ENCODE peak calls at places on chromosomes 4 and X, in five cellular contexts. J is stimulated activated CD4-positive, alpha-beta T cell treated with anti-CD3 and anti-CD28 coated beads, Interleukin-1b, Interleukin-23, amount 100 ng/mL, for 48 hours; G is transverse colon; B is AG09309; H is MG63. C is an unnamed sample.

GRCh38 chrX:7088968-7089615 is 58.4 kb upstream of the STS start:
- DNase-seq in J (peak), G (no peak), B (no peak), H (no peak), C (no peak)

GRCh38 chrX:106608016-106608415 is 3.8 kb upstream of the RADX start:
- DNase-seq in J (peak), G (no peak), B (no peak), H (no peak), C (no peak)

GRCh38 chr4:92359481-92359880 is 55.7 kb downstream of the GRID2 start:
- DNase-seq in J (no peak), G (no peak), B (no peak), H (no peak), C (no peak)

GRCh38 chrX:63434665-63435064 is 83.5 kb upstream of the SPIN4 start:
- DNase-seq in J (no peak), G (peak), B (no peak), H (no peak), C (no peak)

GRCh38 chr4:54941994-54942552 is 183.3 kb downstream of the KDR start:
- DNase-seq in J (peak), G (no peak), B (no peak), H (no peak), C (no peak)

GRCh38 chr4:118773082-118773792 is 62.7 kb downstream of the SEC24D start:
- DNase-seq in J (no peak), G (no peak), B (no peak), H (no peak), C (no peak)

GRCh38 chrX:63855896-63856295 is 70.9 kb upstream of the ARHGEF9 start:
- DNase-seq in J (no peak), G (no peak), B (peak), H (peak), C (no peak)

GRCh38 chrX:21126661-21127060 is 247.6 kb upstream of the CNKSR2 start:
- DNase-seq in J (no peak), G (no peak), B (no peak), H (no peak), C (no peak)

GRCh38 chrX:118973389-118974087 is 880 bp upstream of the LONRF3 start:
- DNase-seq in J (no peak), G (peak), B (no peak), H (peak), C (no peak)

GRCh38 chrX:67893931-67894330 is 350.1 kb downstream of the AR start:
- DNase-seq in J (no peak), G (no peak), B (no peak), H (no peak), C (no peak)

GRCh38 chrX:12988797-12989196 is 13.9 kb downstream of the TMSB4X start:
- DNase-seq in J (no peak), G (no peak), B (no peak), H (no peak), C (no peak)

GRCh38 chrX:103628386-103629290 is at the start of gene TCEAL1:
- DNase-seq in J (peak), G (peak), B (no peak), H (peak), C (no peak)

GRCh38 chrX:7132335-7133035 is 15.0 kb upstream of the STS start:
- DNase-seq in J (no peak), G (peak), B (peak), H (peak), C (peak)

GRCh38 chr4:39976945-39977488 is 694 bp downstream of the PDS5A start:
- DNase-seq in J (peak), G (peak), B (no peak), H (peak), C (peak)

GRCh38 chr4:15811703-15812325 is 33.7 kb downstream of the CD38 start:
- DNase-seq in J (no peak), G (no peak), B (no peak), H (no peak), C (no peak)

GRCh38 chr4:118797558-118798142 is 38.3 kb downstream of the SEC24D start:
- DNase-seq in J (no peak), G (no peak), B (no peak), H (no peak), C (no peak)

C was measured in T1000.